ENCODE peak calls at places on chromosomes 5 and 9, in five cellular contexts. One of them, this sample, is unnamed.

GRCh38 chr5:115455241-115455640 is 89.3 kb downstream of the FEM1C start:
- DNase-seq in body of pancreas: peak
- DNase-seq in Daoy: peak
- DNase-seq in fibroblast of mammary gland: peak
- DNase-seq in T-helper 2 cell: no peak
- DNase-seq in this sample: peak

GRCh38 chr5:154899107-154899816 is 38.7 kb downstream of the GEMIN5 start:
- DNase-seq in fibroblast of mammary gland: peak
- DNase-seq in T-helper 2 cell: no peak
- DNase-seq in Daoy: no peak
- DNase-seq in body of pancreas: no peak
- DNase-seq in this sample: no peak

GRCh38 chr9:12094051-12094450 is 599.1 kb upstream of the TYRP1 start:
- DNase-seq in body of pancreas: no peak
- DNase-seq in fibroblast of mammary gland: no peak
- DNase-seq in Daoy: no peak
- DNase-seq in T-helper 2 cell: no peak
- DNase-seq in this sample: no peak

GRCh38 chr5:120509056-120509455 is 45.0 kb downstream of the PRR16 start:
- DNase-seq in T-helper 2 cell: no peak
- DNase-seq in body of pancreas: no peak
- DNase-seq in Daoy: no peak
- DNase-seq in fibroblast of mammary gland: peak
- DNase-seq in this sample: no peak

GRCh38 chr9:71990466-71990865 is 69.9 kb downstream of the C9orf57 start:
- DNase-seq in fibroblast of mammary gland: peak
- DNase-seq in body of pancreas: no peak
- DNase-seq in T-helper 2 cell: no peak
- DNase-seq in Daoy: peak
- DNase-seq in this sample: peak

GRCh38 chr5:106171708-106172107 is 1499.0 kb downstream of the EFNA5 start:
- DNase-seq in fibroblast of mammary gland: no peak
- DNase-seq in Daoy: no peak
- DNase-seq in T-helper 2 cell: no peak
- DNase-seq in body of pancreas: no peak
- DNase-seq in this sample: peak

GRCh38 chr5:138054863-138055558 is 22.1 kb upstream of the FAM13B start:
- DNase-seq in body of pancreas: no peak
- DNase-seq in T-helper 2 cell: no peak
- DNase-seq in fibroblast of mammary gland: no peak
- DNase-seq in Daoy: peak
- DNase-seq in this sample: no peak

GRCh38 chr5:65076251-65076869 is 307.6 kb downstream of the CWC27 start:
- DNase-seq in T-helper 2 cell: peak
- DNase-seq in body of pancreas: peak
- DNase-seq in fibroblast of mammary gland: peak
- DNase-seq in Daoy: peak
- DNase-seq in this sample: peak

GRCh38 chr5:82335807-82336206 is 57.7 kb upstream of the RPS23 start:
- DNase-seq in Daoy: no peak
- DNase-seq in T-helper 2 cell: no peak
- DNase-seq in fibroblast of mammary gland: peak
- DNase-seq in body of pancreas: no peak
- DNase-seq in this sample: peak

GRCh38 chr9:14585730-14586473 is 107.3 kb downstream of the ZDHHC21 start:
- DNase-seq in fibroblast of mammary gland: no peak
- DNase-seq in Daoy: no peak
- DNase-seq in T-helper 2 cell: peak
- DNase-seq in body of pancreas: no peak
- DNase-seq in this sample: no peak

GRCh38 chr9:92706218-92706940 is 36.4 kb upstream of the IPPK start:
- DNase-seq in Daoy: peak
- DNase-seq in fibroblast of mammary gland: peak
- DNase-seq in body of pancreas: no peak
- DNase-seq in T-helper 2 cell: no peak
- DNase-seq in this sample: peak

GRCh38 chr9:134690946-134691694 is 49.5 kb downstream of the COL5A1 start:
- DNase-seq in fibroblast of mammary gland: peak
- DNase-seq in body of pancreas: no peak
- DNase-seq in Daoy: no peak
- DNase-seq in T-helper 2 cell: no peak
- DNase-seq in this sample: no peak

GRCh38 chr9:70998962-70999361 is 122.5 kb downstream of the TRPM3 start:
- DNase-seq in fibroblast of mammary gland: peak
- DNase-seq in T-helper 2 cell: no peak
- DNase-seq in Daoy: peak
- DNase-seq in body of pancreas: no peak
- DNase-seq in this sample: peak

GRCh38 chr9:92360083-92360482 is 34.3 kb downstream of the CENPP start:
- DNase-seq in body of pancreas: no peak
- DNase-seq in Daoy: no peak
- DNase-seq in fibroblast of mammary gland: no peak
- DNase-seq in T-helper 2 cell: no peak
- DNase-seq in this sample: no peak

GRCh38 chr9:88988796-88989641 is 2.2 kb upstream of the S1PR3 start:
- DNase-seq in T-helper 2 cell: no peak
- DNase-seq in body of pancreas: no peak
- DNase-seq in Daoy: peak
- DNase-seq in fibroblast of mammary gland: peak
- DNase-seq in this sample: peak

GRCh38 chr5:142543951-142544753 is 141.7 kb downstream of the FGF1 start:
- DNase-seq in Daoy: no peak
- DNase-seq in fibroblast of mammary gland: peak
- DNase-seq in body of pancreas: no peak
- DNase-seq in T-helper 2 cell: no peak
- DNase-seq in this sample: peak

GRCh38 chr9:100352201-100352726 is 478 bp downstream of the TEX10 start:
- DNase-seq in body of pancreas: peak
- DNase-seq in T-helper 2 cell: no peak
- DNase-seq in fibroblast of mammary gland: peak
- DNase-seq in Daoy: peak
- DNase-seq in this sample: peak

GRCh38 chr9:135463140-135463539 is 16.4 kb upstream of the PPP1R26 start:
- DNase-seq in body of pancreas: no peak
- DNase-seq in fibroblast of mammary gland: peak
- DNase-seq in Daoy: peak
- DNase-seq in T-helper 2 cell: no peak
- DNase-seq in this sample: peak

GRCh38 chr5:134975843-134976242 is 8.1 kb downstream of the CATSPER3 start:
- DNase-seq in fibroblast of mammary gland: no peak
- DNase-seq in T-helper 2 cell: no peak
- DNase-seq in body of pancreas: no peak
- DNase-seq in Daoy: no peak
- DNase-seq in this sample: no peak

GRCh38 chr5:80275347-80275746 is 19.5 kb upstream of the SERINC5 start:
- DNase-seq in body of pancreas: peak
- DNase-seq in T-helper 2 cell: no peak
- DNase-seq in fibroblast of mammary gland: peak
- DNase-seq in Daoy: no peak
- DNase-seq in this sample: peak

GRCh38 chr9:38484076-38484637 is 59.9 kb upstream of the IGFBPL1 start:
- DNase-seq in fibroblast of mammary gland: no peak
- DNase-seq in T-helper 2 cell: no peak
- DNase-seq in Daoy: no peak
- DNase-seq in body of pancreas: no peak
- DNase-seq in this sample: no peak

GRCh38 chr9:117616436-117616835 is 87.8 kb upstream of the TLR4 start:
- DNase-seq in body of pancreas: peak
- DNase-seq in Daoy: no peak
- DNase-seq in fibroblast of mammary gland: no peak
- DNase-seq in T-helper 2 cell: no peak
- DNase-seq in this sample: peak

GRCh38 chr5:175443514-175444059 is 395 bp downstream of the DRD1 start:
- DNase-seq in body of pancreas: no peak
- DNase-seq in Daoy: no peak
- DNase-seq in fibroblast of mammary gland: no peak
- DNase-seq in T-helper 2 cell: no peak
- DNase-seq in this sample: no peak

GRCh38 chr9:97767891-97768290 is 70.8 kb upstream of the XPA start:
- DNase-seq in body of pancreas: no peak
- DNase-seq in T-helper 2 cell: no peak
- DNase-seq in fibroblast of mammary gland: no peak
- DNase-seq in Daoy: no peak
- DNase-seq in this sample: no peak

GRCh38 chr9:92664394-92665152 is 5.4 kb downstream of the IPPK start:
- DNase-seq in T-helper 2 cell: peak
- DNase-seq in fibroblast of mammary gland: no peak
- DNase-seq in body of pancreas: no peak
- DNase-seq in Daoy: no peak
- DNase-seq in this sample: no peak

This sample was measured in LHCN-M2.